ENCODE peak calls at places on chromosomes 1 and 21, in six cellular contexts. A, G, R, F, Y and D are unnamed samples.

GRCh38 chr1:39089811-39090519 is 63.8 kb downstream of the NDUFS5 start:
- DNase-seq in A (no peak), G (no peak), R (no peak), F (no peak), Y (no peak), D (no peak)

GRCh38 chr21:38267136-38267535 is 10.3 kb downstream of the KCNJ15 start:
- DNase-seq in A (no peak), G (no peak), R (no peak), F (no peak), Y (no peak), D (no peak)

GRCh38 chr1:109822749-109823542 is 59.2 kb upstream of the EPS8L3 start:
- DNase-seq in A (no peak), G (no peak), R (no peak), F (no peak), Y (no peak), D (no peak)

GRCh38 chr1:169091480-169091941 is 15.0 kb upstream of the ATP1B1 start:
- DNase-seq in A (no peak), G (no peak), R (no peak), F (no peak), Y (no peak), D (no peak)

GRCh38 chr21:40936771-40937261 is 89.9 kb upstream of the DSCAM start:
- DNase-seq in A (no peak), G (no peak), R (no peak), F (no peak), Y (no peak), D (no peak)

GRCh38 chr1:194281372-194281771 is 1095.0 kb upstream of the B3GALT2 start:
- DNase-seq in A (no peak), G (no peak), R (no peak), F (no peak), Y (no peak), D (no peak)

GRCh38 chr1:51048670-51049069 is 53.4 kb upstream of the C1orf185 start:
- DNase-seq in A (no peak), G (no peak), R (no peak), F (no peak), Y (no peak), D (no peak)

GRCh38 chr1:226658538-226659125 is 80.5 kb downstream of the ITPKB start:
- DNase-seq in A (no peak), G (no peak), R (no peak), F (no peak), Y (no peak), D (no peak)

GRCh38 chr1:65728504-65728903 is 64.2 kb upstream of the PDE4B start:
- DNase-seq in A (no peak), G (no peak), R (no peak), F (no peak), Y (no peak), D (no peak)

GRCh38 chr1:214439352-214440119 is 111.9 kb downstream of the PTPN14 start:
- DNase-seq in A (no peak), G (no peak), R (no peak), F (peak), Y (no peak), D (no peak)

GRCh38 chr1:209527372-209527771 is 56.1 kb upstream of the CAMK1G start:
- DNase-seq in A (no peak), G (no peak), R (no peak), F (peak), Y (no peak), D (no peak)

GRCh38 chr1:211344335-211344664 is 17.7 kb downstream of the TRAF5 start:
- DNase-seq in A (no peak), G (no peak), R (no peak), F (no peak), Y (no peak), D (no peak)

GRCh38 chr1:89945852-89946476 is 48.9 kb upstream of the ZNF326 start:
- DNase-seq in A (no peak), G (no peak), R (no peak), F (no peak), Y (no peak), D (no peak)

GRCh38 chr1:109501644-109502367 is 7.7 kb downstream of the AMIGO1 start:
- DNase-seq in A (no peak), G (no peak), R (no peak), F (no peak), Y (no peak), D (no peak)

GRCh38 chr1:204450461-204451257 is 39.0 kb upstream of the PPP1R15B start:
- DNase-seq in A (peak), G (no peak), R (no peak), F (no peak), Y (no peak), D (no peak)

GRCh38 chr1:75265792-75266191 is 131.6 kb downstream of the LHX8 start:
- DNase-seq in A (no peak), G (no peak), R (no peak), F (peak), Y (no peak), D (peak)

GRCh38 chr1:160082926-160083325 is 1.6 kb downstream of the KCNJ9 start:
- DNase-seq in A (no peak), G (no peak), R (no peak), F (no peak), Y (no peak), D (no peak)

GRCh38 chr1:91842563-91842962 is 43.4 kb downstream of the TGFBR3 start:
- DNase-seq in A (no peak), G (no peak), R (no peak), F (no peak), Y (no peak), D (no peak)

DNA sequence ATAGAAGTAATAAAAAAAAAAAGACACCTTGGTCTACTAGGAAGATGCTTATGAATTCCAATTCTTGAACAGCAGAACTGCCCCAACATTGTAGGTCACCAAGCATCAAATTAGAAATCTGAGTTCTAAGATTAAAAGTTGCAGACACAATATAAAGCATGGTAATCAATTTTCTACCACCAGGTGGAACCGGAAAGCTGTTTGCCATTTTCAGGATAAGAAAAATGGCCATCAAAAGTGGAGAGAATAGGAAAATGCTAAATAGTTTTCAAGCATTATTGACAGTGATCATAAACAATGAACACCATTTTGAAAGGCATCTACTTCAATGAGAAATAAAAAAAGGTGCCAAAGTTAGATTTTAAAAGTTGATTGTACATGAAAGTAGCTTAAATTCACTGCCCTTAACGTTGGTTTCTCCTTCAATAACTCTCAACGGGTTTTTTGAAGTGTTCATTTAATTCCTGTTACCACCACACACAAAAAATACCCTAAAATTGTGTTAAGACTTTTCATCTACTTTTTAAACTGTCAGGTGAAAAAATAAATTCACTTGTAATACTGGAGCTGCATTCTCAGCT is 252.9 kb downstream of the KCNT2 start:
- DNase-seq in A (no peak), G (no peak), R (no peak), F (no peak), Y (no peak), D (peak)
- TF ChIP-seq CTCF in A (peak), G (peak), R (peak), F (peak), Y (peak), D (peak)

DNA sequence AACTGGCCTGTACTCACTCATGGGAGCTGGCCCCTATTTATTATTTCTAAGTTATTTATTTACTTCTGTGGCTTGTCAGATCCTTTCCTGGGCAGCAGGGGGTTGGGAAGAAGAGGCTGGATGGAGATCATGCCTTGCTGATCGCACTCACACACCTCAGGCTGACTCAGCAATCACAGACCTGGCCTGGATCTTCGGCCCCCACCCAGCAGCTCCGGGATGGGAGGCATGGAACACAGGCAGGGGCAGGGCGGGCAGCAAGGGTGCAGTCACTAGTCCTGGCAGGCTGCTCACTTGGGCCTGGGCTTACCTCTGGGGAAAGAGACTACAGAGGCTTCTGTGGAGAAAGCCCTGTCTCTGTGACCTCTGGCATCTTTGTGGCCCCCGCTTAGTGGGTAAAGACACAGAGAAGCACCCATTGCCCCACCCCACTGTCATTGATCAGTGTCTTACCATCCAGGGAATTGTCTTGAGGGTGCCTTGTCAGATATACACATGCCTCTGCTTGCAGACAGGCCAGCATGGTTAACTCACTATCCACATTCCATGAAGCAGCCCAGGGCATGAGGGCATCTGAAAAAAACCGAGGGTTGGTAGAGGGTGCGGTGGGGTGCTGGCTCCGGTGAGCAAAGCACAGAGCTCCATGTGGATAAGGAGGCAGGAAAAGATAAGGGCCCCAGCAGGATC is 3.7 kb downstream of the ARTN start:
- DNase-seq in A (no peak), G (no peak), R (no peak), F (peak), Y (no peak), D (no peak)
- H3K4me3 ChIP-seq in A (no peak), G (no peak), R (no peak), F (no peak), Y (no peak), D (no peak)

GRCh38 chr1:20786310-20787099 is 602 bp downstream of the HP1BP3 start:
- DNase-seq in A (peak), G (peak), R (peak), F (peak), Y (peak), D (peak)
- TF ChIP-seq CTCF in A (no peak), G (no peak), R (no peak), F (no peak), Y (no peak), D (no peak)

DNA sequence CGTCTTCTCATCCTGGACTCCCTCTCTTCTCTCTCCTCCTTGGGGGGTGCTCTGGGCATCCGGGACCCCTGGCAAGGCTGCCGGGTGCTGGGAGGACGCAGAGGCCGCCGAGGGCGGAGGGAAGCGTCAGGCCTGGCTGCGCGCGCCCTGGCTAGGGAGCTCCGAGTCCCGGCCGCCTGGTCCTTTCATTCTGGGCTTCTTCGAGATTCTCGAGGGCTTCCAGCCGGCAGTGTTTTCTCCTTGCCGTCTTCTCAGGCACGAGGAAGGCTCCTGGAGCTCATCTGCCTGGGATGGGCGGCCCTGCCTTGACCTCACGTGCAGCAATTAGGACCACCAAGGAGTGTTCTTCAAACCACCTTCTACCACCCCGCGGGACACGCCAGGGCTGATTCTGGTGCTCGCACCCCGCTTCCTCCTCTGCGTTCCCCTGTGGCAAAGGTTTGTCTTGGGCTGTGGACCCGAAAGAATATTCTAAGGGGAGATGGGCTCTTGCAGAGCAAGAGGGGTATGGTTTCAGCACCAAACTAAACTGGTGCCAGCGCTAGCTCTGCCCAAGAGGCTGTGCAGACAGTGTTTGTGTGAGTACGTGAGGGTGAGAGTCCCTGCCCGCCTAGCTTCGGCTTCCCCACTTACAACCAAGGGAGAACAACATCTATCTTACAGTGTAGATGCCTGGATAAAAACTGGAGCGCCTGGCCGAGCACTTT is 36.5 kb downstream of the PIK3CD start:
- DNase-seq in A (no peak), G (no peak), R (no peak), F (no peak), Y (no peak), D (no peak)
- H3K4me3 ChIP-seq in A (peak), G (peak), R (peak), F (peak), Y (peak), D (peak)

GRCh38 chr21:28256420-28256831 is 736.3 kb downstream of the LTN1 start:
- DNase-seq in A (no peak), G (no peak), R (no peak), F (peak), Y (no peak), D (no peak)
- TF ChIP-seq CTCF in A (no peak), G (no peak), R (no peak), F (no peak), Y (no peak), D (no peak)

DNA sequence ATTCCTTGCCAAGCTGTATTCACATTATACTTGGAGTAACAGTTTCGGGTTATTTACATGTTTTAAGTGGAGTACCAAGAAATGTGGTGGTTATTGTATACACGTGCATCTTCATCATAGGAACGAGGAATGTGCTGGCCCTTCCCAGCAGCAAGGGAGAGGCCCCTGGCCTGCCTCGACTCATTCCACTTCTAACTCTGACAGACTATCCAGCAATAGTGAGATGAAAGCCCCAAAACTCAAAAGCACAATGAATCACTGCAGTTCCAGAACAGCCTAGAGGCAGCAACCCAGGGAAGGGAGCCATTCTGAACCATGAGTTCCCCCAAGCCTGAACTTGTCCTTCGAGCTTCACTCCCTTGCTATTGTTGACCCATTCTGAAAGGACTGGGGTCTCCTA is 23.1 kb downstream of the FAM89A start:
- DNase-seq in A (no peak), G (no peak), R (no peak), F (no peak), Y (no peak), D (no peak)
- H3K4me3 ChIP-seq in A (no peak), G (no peak), R (no peak), F (no peak), Y (no peak), D (no peak)

GRCh38 chr21:42081931-42082381 is 10.8 kb downstream of the UMODL1 start:
- DNase-seq in A (no peak), G (no peak), R (no peak), F (no peak), Y (no peak), D (no peak)

GRCh38 chr21:42083361-42083690 is 12.2 kb downstream of the UMODL1 start:
- DNase-seq in A (no peak), G (no peak), R (no peak), F (no peak), Y (no peak), D (no peak)

GRCh38 chr21:42084079-42084478 is 13.0 kb downstream of the UMODL1 start:
- DNase-seq in A (no peak), G (no peak), R (no peak), F (no peak), Y (no peak), D (no peak)

GRCh38 chr21:42081138-42081537 is 10.0 kb downstream of the UMODL1 start:
- DNase-seq in A (no peak), G (no peak), R (no peak), F (no peak), Y (no peak), D (peak)

GRCh38 chr21:42082501-42083360 is 11.6 kb downstream of the UMODL1 start:
- DNase-seq in A (no peak), G (no peak), R (no peak), F (no peak), Y (no peak), D (no peak)
- TF ChIP-seq CTCF in A (no peak), G (no peak), R (no peak), F (no peak), Y (no peak), D (no peak)